ENCODE peak calls at places on chromosomes 5 and 9, in four cellular contexts. Y is OCI-LY7; P is activated CD4-positive, CD25-positive, alpha-beta regulatory T cell treated with anti-CD3 and anti-CD28 coated beads, Interleukin-2, amount 50 U/mL, for 16 hours; R is HTR-8/SVneo. X is an unnamed sample.

GRCh38 chr9:80605793-80606192 is 1034.0 kb downstream of the TLE4 start:
- DNase-seq in Y (no peak), P (no peak), R (no peak), X (no peak)

GRCh38 chr5:172606156-172606785 is 34.8 kb upstream of the NEURL1B start:
- DNase-seq in Y (no peak), P (no peak), R (no peak), X (no peak)

GRCh38 chr9:31140316-31140715 is 1244.1 kb upstream of the ACO1 start:
- DNase-seq in Y (peak), P (no peak), R (no peak), X (no peak)

GRCh38 chr5:132820162-132820754 is 7.2 kb downstream of the SOWAHA start:
- DNase-seq in Y (peak), P (peak), R (peak), X (peak)

GRCh38 chr9:98021306-98022040 is 35.1 kb upstream of the NANS start:
- DNase-seq in Y (no peak), P (no peak), R (no peak), X (no peak)

GRCh38 chr9:88706193-88707112 is 171.5 kb downstream of the NXNL2 start:
- DNase-seq in Y (no peak), P (no peak), R (no peak), X (no peak)

GRCh38 chr5:80659111-80659510 is 4.3 kb upstream of the DHFR start:
- DNase-seq in Y (no peak), P (no peak), R (no peak), X (no peak)

GRCh38 chr9:137176302-137177182 is 4.7 kb upstream of the TMEM210 start:
- DNase-seq in Y (peak), P (no peak), R (no peak), X (no peak)

GRCh38 chr5:143245929-143246561 is 157.4 kb downstream of the NR3C1 start:
- DNase-seq in Y (no peak), P (no peak), R (peak), X (peak)

GRCh38 chr9:130074391-130075115 is 20.8 kb downstream of the GPR107 start:
- DNase-seq in Y (no peak), P (no peak), R (no peak), X (no peak)

GRCh38 chr5:158152151-158152550 is 293.2 kb upstream of the CLINT1 start:
- DNase-seq in Y (no peak), P (no peak), R (no peak), X (no peak)

GRCh38 chr5:50325237-50325832 is 115.8 kb downstream of the EMB start:
- DNase-seq in Y (peak), P (no peak), R (peak), X (no peak)

GRCh38 chr5:168106008-168106761 is 185.3 kb upstream of the WWC1 start:
- DNase-seq in Y (no peak), P (no peak), R (no peak), X (no peak)

GRCh38 chr5:150496098-150496497 is 11.8 kb upstream of the NDST1 start:
- DNase-seq in Y (no peak), P (no peak), R (no peak), X (no peak)

GRCh38 chr5:177117441-177118045 is 16.0 kb upstream of the NSD1 start:
- DNase-seq in Y (no peak), P (no peak), R (no peak), X (no peak)

GRCh38 chr9:522190-522589 is 307.5 kb downstream of the DOCK8 start:
- DNase-seq in Y (no peak), P (no peak), R (no peak), X (no peak)